ENCODE peak calls at places on chromosomes 1 and 21, in five cellular contexts. One of them, this sample, is unnamed.

GRCh38 chr1:39003787-39004186 is 12.7 kb downstream of the AKIRIN1 start:
- DNase-seq in myocyte: no peak
- DNase-seq in PC-3: no peak
- DNase-seq in stimulated activated CD4-positive, alpha-beta T cell treated with anti-CD3 and anti-CD28 coated beads, Interleukin-1b, Interleukin-23, amount 100 ng/mL, for 24 hours: no peak
- DNase-seq in T-helper 9 cell: no peak
- DNase-seq in this sample: no peak

GRCh38 chr21:34834307-34834706 is 165.5 kb downstream of the CLIC6 start:
- DNase-seq in myocyte: no peak
- DNase-seq in PC-3: no peak
- DNase-seq in stimulated activated CD4-positive, alpha-beta T cell treated with anti-CD3 and anti-CD28 coated beads, Interleukin-1b, Interleukin-23, amount 100 ng/mL, for 24 hours: no peak
- DNase-seq in T-helper 9 cell: no peak
- DNase-seq in this sample: no peak

GRCh38 chr1:11898831-11899467 is 27.3 kb downstream of the KIAA2013 start:
- DNase-seq in myocyte: peak; percentile 20
- DNase-seq in PC-3: no peak
- DNase-seq in stimulated activated CD4-positive, alpha-beta T cell treated with anti-CD3 and anti-CD28 coated beads, Interleukin-1b, Interleukin-23, amount 100 ng/mL, for 24 hours: no peak
- DNase-seq in T-helper 9 cell: no peak
- DNase-seq in this sample: peak; percentile 24

GRCh38 chr1:147243228-147243685 is 773 bp downstream of the CHD1L start:
- DNase-seq in myocyte: peak; percentile 92
- DNase-seq in PC-3: no peak
- DNase-seq in stimulated activated CD4-positive, alpha-beta T cell treated with anti-CD3 and anti-CD28 coated beads, Interleukin-1b, Interleukin-23, amount 100 ng/mL, for 24 hours: no peak
- DNase-seq in T-helper 9 cell: peak; percentile 9
- DNase-seq in this sample: no peak

GRCh38 chr1:78319603-78320002 is 171.2 kb upstream of the PTGFR start:
- DNase-seq in myocyte: no peak
- DNase-seq in PC-3: no peak
- DNase-seq in stimulated activated CD4-positive, alpha-beta T cell treated with anti-CD3 and anti-CD28 coated beads, Interleukin-1b, Interleukin-23, amount 100 ng/mL, for 24 hours: no peak
- DNase-seq in T-helper 9 cell: no peak
- DNase-seq in this sample: no peak

GRCh38 chr21:14418920-14419319 is 36.0 kb upstream of the HSPA13 start:
- DNase-seq in myocyte: no peak
- DNase-seq in PC-3: no peak
- DNase-seq in stimulated activated CD4-positive, alpha-beta T cell treated with anti-CD3 and anti-CD28 coated beads, Interleukin-1b, Interleukin-23, amount 100 ng/mL, for 24 hours: no peak
- DNase-seq in T-helper 9 cell: no peak
- DNase-seq in this sample: no peak

GRCh38 chr1:39088658-39089057 is 62.5 kb downstream of the NDUFS5 start:
- DNase-seq in myocyte: no peak
- DNase-seq in PC-3: no peak
- DNase-seq in stimulated activated CD4-positive, alpha-beta T cell treated with anti-CD3 and anti-CD28 coated beads, Interleukin-1b, Interleukin-23, amount 100 ng/mL, for 24 hours: no peak
- DNase-seq in T-helper 9 cell: no peak
- DNase-seq in this sample: no peak

GRCh38 chr1:157096881-157097280 is 2.7 kb downstream of the ETV3L start:
- DNase-seq in myocyte: peak; percentile 51
- DNase-seq in PC-3: no peak
- DNase-seq in stimulated activated CD4-positive, alpha-beta T cell treated with anti-CD3 and anti-CD28 coated beads, Interleukin-1b, Interleukin-23, amount 100 ng/mL, for 24 hours: no peak
- DNase-seq in T-helper 9 cell: no peak
- DNase-seq in this sample: no peak

GRCh38 chr1:115838426-115838804 is 2.5 kb downstream of the NHLH2 start:
- DNase-seq in myocyte: no peak
- DNase-seq in PC-3: no peak
- DNase-seq in stimulated activated CD4-positive, alpha-beta T cell treated with anti-CD3 and anti-CD28 coated beads, Interleukin-1b, Interleukin-23, amount 100 ng/mL, for 24 hours: no peak
- DNase-seq in T-helper 9 cell: no peak
- DNase-seq in this sample: no peak

GRCh38 chr1:2377751-2378440 is 13.5 kb downstream of the MORN1 start:
- DNase-seq in myocyte: no peak
- DNase-seq in PC-3: no peak
- DNase-seq in stimulated activated CD4-positive, alpha-beta T cell treated with anti-CD3 and anti-CD28 coated beads, Interleukin-1b, Interleukin-23, amount 100 ng/mL, for 24 hours: no peak
- DNase-seq in T-helper 9 cell: no peak
- DNase-seq in this sample: no peak

GRCh38 chr1:112054504-112054903 is 65.0 kb upstream of the KCND3 start:
- DNase-seq in myocyte: peak; percentile 1
- DNase-seq in PC-3: no peak
- DNase-seq in stimulated activated CD4-positive, alpha-beta T cell treated with anti-CD3 and anti-CD28 coated beads, Interleukin-1b, Interleukin-23, amount 100 ng/mL, for 24 hours: no peak
- DNase-seq in T-helper 9 cell: no peak
- DNase-seq in this sample: peak; percentile 13

GRCh38 chr1:41432481-41433280 is 51.8 kb downstream of the EDN2 start:
- DNase-seq in myocyte: peak; percentile 98
- DNase-seq in PC-3: peak; percentile 90
- DNase-seq in stimulated activated CD4-positive, alpha-beta T cell treated with anti-CD3 and anti-CD28 coated beads, Interleukin-1b, Interleukin-23, amount 100 ng/mL, for 24 hours: peak; percentile 43
- DNase-seq in T-helper 9 cell: peak; percentile 56
- DNase-seq in this sample: peak; percentile 80

GRCh38 chr1:151728151-151728711 is 6.9 kb downstream of the RIIAD1 start:
- DNase-seq in myocyte: peak; percentile 63
- DNase-seq in PC-3: no peak
- DNase-seq in stimulated activated CD4-positive, alpha-beta T cell treated with anti-CD3 and anti-CD28 coated beads, Interleukin-1b, Interleukin-23, amount 100 ng/mL, for 24 hours: no peak
- DNase-seq in T-helper 9 cell: no peak
- DNase-seq in this sample: peak; percentile 9

GRCh38 chr1:82160036-82160435 is 359.3 kb downstream of the ADGRL2 start:
- DNase-seq in myocyte: no peak
- DNase-seq in PC-3: peak; percentile 83
- DNase-seq in stimulated activated CD4-positive, alpha-beta T cell treated with anti-CD3 and anti-CD28 coated beads, Interleukin-1b, Interleukin-23, amount 100 ng/mL, for 24 hours: no peak
- DNase-seq in T-helper 9 cell: no peak
- DNase-seq in this sample: peak; percentile 93

GRCh38 chr1:89609781-89610456 is 23.0 kb upstream of the LRRC8C start:
- DNase-seq in myocyte: no peak
- DNase-seq in PC-3: no peak
- DNase-seq in stimulated activated CD4-positive, alpha-beta T cell treated with anti-CD3 and anti-CD28 coated beads, Interleukin-1b, Interleukin-23, amount 100 ng/mL, for 24 hours: no peak
- DNase-seq in T-helper 9 cell: peak; percentile 23
- DNase-seq in this sample: no peak

This sample was measured in epithelial cell of esophagus.